ENCODE peak calls at places on chromosomes 16 and 17, in four cellular contexts. One of them, this sample, is unnamed.

GRCh38 chr17:6936370-6937028 is 59.4 kb upstream of the ALOX12 start:
- DNase-seq in stomach: no peak
- DNase-seq in heart left ventricle: peak; percentile 41
- DNase-seq in NK-92 treated with Interleukin-12 subunit alpha and Interleukin-12 subunit beta, amount 100 ng/mL, for 24 hours: no peak
- DNase-seq in this sample: peak; percentile 17

GRCh38 chr17:56167491-56167890 is 14.2 kb downstream of the ANKFN1 start:
- DNase-seq in stomach: no peak
- DNase-seq in heart left ventricle: no peak
- DNase-seq in NK-92 treated with Interleukin-12 subunit alpha and Interleukin-12 subunit beta, amount 100 ng/mL, for 24 hours: no peak
- DNase-seq in this sample: no peak

GRCh38 chr16:46621902-46622676 is 910 bp upstream of the SHCBP1 start:
- DNase-seq in stomach: no peak
- DNase-seq in heart left ventricle: no peak
- DNase-seq in NK-92 treated with Interleukin-12 subunit alpha and Interleukin-12 subunit beta, amount 100 ng/mL, for 24 hours: no peak
- DNase-seq in this sample: no peak

GRCh38 chr17:61002316-61002736 is 324.7 kb downstream of the BCAS3 start:
- DNase-seq in stomach: no peak
- DNase-seq in heart left ventricle: no peak
- DNase-seq in NK-92 treated with Interleukin-12 subunit alpha and Interleukin-12 subunit beta, amount 100 ng/mL, for 24 hours: no peak
- DNase-seq in this sample: no peak

GRCh38 chr17:7867881-7868329 is 10.1 kb downstream of the CYB5D1 start:
- DNase-seq in stomach: no peak
- DNase-seq in heart left ventricle: no peak
- DNase-seq in NK-92 treated with Interleukin-12 subunit alpha and Interleukin-12 subunit beta, amount 100 ng/mL, for 24 hours: no peak
- DNase-seq in this sample: no peak

GRCh38 chr16:72657791-72658190 is 390.1 kb downstream of the ZFHX3 start:
- DNase-seq in stomach: no peak
- DNase-seq in heart left ventricle: no peak
- DNase-seq in NK-92 treated with Interleukin-12 subunit alpha and Interleukin-12 subunit beta, amount 100 ng/mL, for 24 hours: no peak
- DNase-seq in this sample: no peak

GRCh38 chr17:7836596-7837374 is 2.8 kb downstream of the KDM6B start:
- DNase-seq in stomach: peak; percentile 95
- DNase-seq in heart left ventricle: peak; percentile 92
- DNase-seq in NK-92 treated with Interleukin-12 subunit alpha and Interleukin-12 subunit beta, amount 100 ng/mL, for 24 hours: no peak
- DNase-seq in this sample: peak; percentile 92

GRCh38 chr17:850828-851759 is 68.9 kb downstream of the MRM3 start:
- DNase-seq in stomach: no peak
- DNase-seq in heart left ventricle: peak; percentile 38
- DNase-seq in NK-92 treated with Interleukin-12 subunit alpha and Interleukin-12 subunit beta, amount 100 ng/mL, for 24 hours: no peak
- DNase-seq in this sample: no peak

GRCh38 chr17:27846042-27846655 is 45.8 kb upstream of the NOS2 start:
- DNase-seq in stomach: no peak
- DNase-seq in heart left ventricle: no peak
- DNase-seq in NK-92 treated with Interleukin-12 subunit alpha and Interleukin-12 subunit beta, amount 100 ng/mL, for 24 hours: no peak
- DNase-seq in this sample: peak; percentile 45

GRCh38 chr17:40499551-40500189 is 1.8 kb downstream of the TNS4 start:
- DNase-seq in stomach: peak; percentile 92
- DNase-seq in heart left ventricle: peak; percentile 89
- DNase-seq in NK-92 treated with Interleukin-12 subunit alpha and Interleukin-12 subunit beta, amount 100 ng/mL, for 24 hours: no peak
- DNase-seq in this sample: peak; percentile 92

GRCh38 chr16:76583466-76583865 is 306.3 kb downstream of the CNTNAP4 start:
- DNase-seq in stomach: no peak
- DNase-seq in heart left ventricle: peak; percentile 19
- DNase-seq in NK-92 treated with Interleukin-12 subunit alpha and Interleukin-12 subunit beta, amount 100 ng/mL, for 24 hours: no peak
- DNase-seq in this sample: no peak

GRCh38 chr17:49496183-49496865 is 1.2 kb downstream of the NGFR start:
- DNase-seq in stomach: peak; percentile 83
- DNase-seq in heart left ventricle: peak; percentile 82
- DNase-seq in NK-92 treated with Interleukin-12 subunit alpha and Interleukin-12 subunit beta, amount 100 ng/mL, for 24 hours: no peak
- DNase-seq in this sample: peak; percentile 91

GRCh38 chr17:59437766-59438165 is 106.3 kb downstream of the YPEL2 start:
- DNase-seq in stomach: no peak
- DNase-seq in heart left ventricle: no peak
- DNase-seq in NK-92 treated with Interleukin-12 subunit alpha and Interleukin-12 subunit beta, amount 100 ng/mL, for 24 hours: no peak
- DNase-seq in this sample: no peak

GRCh38 chr17:34275881-34276280 is 5.9 kb downstream of the CCL7 start:
- DNase-seq in stomach: no peak
- DNase-seq in heart left ventricle: no peak
- DNase-seq in NK-92 treated with Interleukin-12 subunit alpha and Interleukin-12 subunit beta, amount 100 ng/mL, for 24 hours: no peak
- DNase-seq in this sample: no peak

GRCh38 chr17:66667090-66667489 is 167.8 kb upstream of the CACNG5 start:
- DNase-seq in stomach: no peak
- DNase-seq in heart left ventricle: no peak
- DNase-seq in NK-92 treated with Interleukin-12 subunit alpha and Interleukin-12 subunit beta, amount 100 ng/mL, for 24 hours: no peak
- DNase-seq in this sample: no peak

GRCh38 chr17:69961488-69962145 is 113.4 kb upstream of the KCNJ16 start:
- DNase-seq in stomach: peak; percentile 26
- DNase-seq in heart left ventricle: peak; percentile 19
- DNase-seq in NK-92 treated with Interleukin-12 subunit alpha and Interleukin-12 subunit beta, amount 100 ng/mL, for 24 hours: no peak
- DNase-seq in this sample: no peak

GRCh38 chr17:50919321-50920040 is 53.3 kb upstream of the TOB1 start:
- DNase-seq in stomach: peak; percentile 96
- DNase-seq in heart left ventricle: peak; percentile 92
- DNase-seq in NK-92 treated with Interleukin-12 subunit alpha and Interleukin-12 subunit beta, amount 100 ng/mL, for 24 hours: no peak
- DNase-seq in this sample: peak; percentile 90

GRCh38 chr16:12319464-12320030 is 343.0 kb downstream of the SNX29 start:
- DNase-seq in stomach: peak; percentile 28
- DNase-seq in heart left ventricle: no peak
- DNase-seq in NK-92 treated with Interleukin-12 subunit alpha and Interleukin-12 subunit beta, amount 100 ng/mL, for 24 hours: no peak
- DNase-seq in this sample: no peak

GRCh38 chr16:57863434-57864160 is 61.3 kb upstream of the KIFC3 start:
- DNase-seq in stomach: peak; percentile 71
- DNase-seq in heart left ventricle: peak; percentile 65
- DNase-seq in NK-92 treated with Interleukin-12 subunit alpha and Interleukin-12 subunit beta, amount 100 ng/mL, for 24 hours: no peak
- DNase-seq in this sample: no peak

GRCh38 chr17:59845595-59846390 is 47.0 kb downstream of the TUBD1 start:
- DNase-seq in stomach: peak; percentile 73
- DNase-seq in heart left ventricle: no peak
- DNase-seq in NK-92 treated with Interleukin-12 subunit alpha and Interleukin-12 subunit beta, amount 100 ng/mL, for 24 hours: peak; percentile 31
- DNase-seq in this sample: no peak

GRCh38 chr17:46732754-46733398 is 85.6 kb downstream of the WNT3 start:
- DNase-seq in stomach: no peak
- DNase-seq in heart left ventricle: no peak
- DNase-seq in NK-92 treated with Interleukin-12 subunit alpha and Interleukin-12 subunit beta, amount 100 ng/mL, for 24 hours: no peak
- DNase-seq in this sample: no peak

GRCh38 chr17:72488542-72489272 is 367.9 kb downstream of the SOX9 start:
- DNase-seq in stomach: peak; percentile 36
- DNase-seq in heart left ventricle: no peak
- DNase-seq in NK-92 treated with Interleukin-12 subunit alpha and Interleukin-12 subunit beta, amount 100 ng/mL, for 24 hours: no peak
- DNase-seq in this sample: no peak

GRCh38 chr17:39605492-39606433 is 2.0 kb downstream of the NEUROD2 start:
- DNase-seq in stomach: no peak
- DNase-seq in heart left ventricle: no peak
- DNase-seq in NK-92 treated with Interleukin-12 subunit alpha and Interleukin-12 subunit beta, amount 100 ng/mL, for 24 hours: no peak
- DNase-seq in this sample: peak; percentile 65

GRCh38 chr17:81518113-81518784 is 5.7 kb upstream of the ACTG1 start:
- DNase-seq in stomach: no peak
- DNase-seq in heart left ventricle: no peak
- DNase-seq in NK-92 treated with Interleukin-12 subunit alpha and Interleukin-12 subunit beta, amount 100 ng/mL, for 24 hours: no peak
- DNase-seq in this sample: peak; percentile 30

GRCh38 chr16:52482916-52483315 is 64.0 kb downstream of the TOX3 start:
- DNase-seq in stomach: no peak
- DNase-seq in heart left ventricle: no peak
- DNase-seq in NK-92 treated with Interleukin-12 subunit alpha and Interleukin-12 subunit beta, amount 100 ng/mL, for 24 hours: no peak
- DNase-seq in this sample: no peak

GRCh38 chr17:13171790-13172189 is 154.0 kb upstream of the ELAC2 start:
- DNase-seq in stomach: no peak
- DNase-seq in heart left ventricle: no peak
- DNase-seq in NK-92 treated with Interleukin-12 subunit alpha and Interleukin-12 subunit beta, amount 100 ng/mL, for 24 hours: no peak
- DNase-seq in this sample: no peak

GRCh38 chr17:49193513-49194296 is 16.7 kb downstream of the GNGT2 start:
- DNase-seq in stomach: peak; percentile 43
- DNase-seq in heart left ventricle: peak; percentile 54
- DNase-seq in NK-92 treated with Interleukin-12 subunit alpha and Interleukin-12 subunit beta, amount 100 ng/mL, for 24 hours: no peak
- DNase-seq in this sample: no peak

GRCh38 chr17:76709077-76709950 is 1.5 kb downstream of the MXRA7 start:
- DNase-seq in stomach: peak; percentile 50
- DNase-seq in heart left ventricle: peak; percentile 89
- DNase-seq in NK-92 treated with Interleukin-12 subunit alpha and Interleukin-12 subunit beta, amount 100 ng/mL, for 24 hours: no peak
- DNase-seq in this sample: peak; percentile 91

This sample was measured in Right ventricle myocardium inferior.